ENCODE peak calls at places on chromosomes 16 and 17, in six cellular contexts. One of them, this sample, is unnamed.

GRCh38 chr17:4130715-4131114 is 12.1 kb downstream of the ZZEF1 start:
- DNase-seq in heart left ventricle: no peak
- DNase-seq in suprapubic skin: no peak
- DNase-seq in stomach: no peak
- DNase-seq in HCT116: no peak
- DNase-seq in sigmoid colon: peak
- DNase-seq in this sample: no peak

GRCh38 chr16:84663433-84664101 is 15.3 kb downstream of the KLHL36 start:
- DNase-seq in heart left ventricle: no peak
- DNase-seq in suprapubic skin: no peak
- DNase-seq in stomach: no peak
- DNase-seq in HCT116: no peak
- DNase-seq in sigmoid colon: no peak
- DNase-seq in this sample: peak

GRCh38 chr17:78724544-78724943 is 57.5 kb downstream of the CYTH1 start:
- DNase-seq in heart left ventricle: no peak
- DNase-seq in suprapubic skin: no peak
- DNase-seq in stomach: peak
- DNase-seq in HCT116: no peak
- DNase-seq in sigmoid colon: no peak
- DNase-seq in this sample: no peak

GRCh38 chr16:57628008-57628781 is at the start of gene ADGRG1:
- DNase-seq in heart left ventricle: peak
- DNase-seq in suprapubic skin: no peak
- DNase-seq in stomach: peak
- DNase-seq in HCT116: peak
- DNase-seq in sigmoid colon: peak
- DNase-seq in this sample: no peak

GRCh38 chr17:27239046-27239445 is 54.9 kb upstream of the WSB1 start:
- DNase-seq in heart left ventricle: no peak
- DNase-seq in suprapubic skin: no peak
- DNase-seq in stomach: no peak
- DNase-seq in HCT116: no peak
- DNase-seq in sigmoid colon: no peak
- DNase-seq in this sample: no peak

GRCh38 chr17:80501739-80502577 is 25.6 kb upstream of the NPTX1 start:
- DNase-seq in heart left ventricle: no peak
- DNase-seq in suprapubic skin: no peak
- DNase-seq in stomach: no peak
- DNase-seq in HCT116: no peak
- DNase-seq in sigmoid colon: peak
- DNase-seq in this sample: no peak

GRCh38 chr17:65158081-65158480 is 20.9 kb downstream of the RGS9 start:
- DNase-seq in heart left ventricle: no peak
- DNase-seq in suprapubic skin: no peak
- DNase-seq in stomach: no peak
- DNase-seq in HCT116: no peak
- DNase-seq in sigmoid colon: no peak
- DNase-seq in this sample: no peak

GRCh38 chr17:44928950-44929720 is 13.8 kb upstream of the GFAP start:
- DNase-seq in heart left ventricle: no peak
- DNase-seq in suprapubic skin: no peak
- DNase-seq in stomach: no peak
- DNase-seq in HCT116: no peak
- DNase-seq in sigmoid colon: peak
- DNase-seq in this sample: peak

GRCh38 chr17:5111402-5112204 is at the start of gene ZNF232:
- DNase-seq in heart left ventricle: peak
- DNase-seq in suprapubic skin: peak
- DNase-seq in stomach: peak
- DNase-seq in HCT116: peak
- DNase-seq in sigmoid colon: peak
- DNase-seq in this sample: peak

GRCh38 chr17:80513892-80514291 is 30.7 kb upstream of the RPTOR start:
- DNase-seq in heart left ventricle: no peak
- DNase-seq in suprapubic skin: no peak
- DNase-seq in stomach: no peak
- DNase-seq in HCT116: no peak
- DNase-seq in sigmoid colon: no peak
- DNase-seq in this sample: no peak

GRCh38 chr16:14304891-14305459 is 233.9 kb downstream of the MRTFB start:
- DNase-seq in heart left ventricle: no peak
- DNase-seq in suprapubic skin: no peak
- DNase-seq in stomach: no peak
- DNase-seq in HCT116: no peak
- DNase-seq in sigmoid colon: no peak
- DNase-seq in this sample: peak

GRCh38 chr17:10059684-10060211 is 138.7 kb downstream of the GAS7 start:
- DNase-seq in heart left ventricle: peak
- DNase-seq in suprapubic skin: peak
- DNase-seq in stomach: no peak
- DNase-seq in HCT116: no peak
- DNase-seq in sigmoid colon: no peak
- DNase-seq in this sample: no peak

GRCh38 chr16:3965306-3965705 is 84.8 kb upstream of the CREBBP start:
- DNase-seq in heart left ventricle: no peak
- DNase-seq in suprapubic skin: no peak
- DNase-seq in stomach: no peak
- DNase-seq in HCT116: no peak
- DNase-seq in sigmoid colon: no peak
- DNase-seq in this sample: no peak

GRCh38 chr17:9120471-9120870 is 99.2 kb downstream of the NTN1 start:
- DNase-seq in heart left ventricle: no peak
- DNase-seq in suprapubic skin: no peak
- DNase-seq in stomach: no peak
- DNase-seq in HCT116: peak
- DNase-seq in sigmoid colon: peak
- DNase-seq in this sample: no peak

GRCh38 chr16:1610841-1611653 is 825 bp downstream of the IFT140 start:
- DNase-seq in heart left ventricle: no peak
- DNase-seq in suprapubic skin: no peak
- DNase-seq in stomach: no peak
- DNase-seq in HCT116: no peak
- DNase-seq in sigmoid colon: no peak
- DNase-seq in this sample: no peak

GRCh38 chr16:78770353-78771091 is 671.1 kb downstream of the WWOX start:
- DNase-seq in heart left ventricle: peak
- DNase-seq in suprapubic skin: peak
- DNase-seq in stomach: peak
- DNase-seq in HCT116: no peak
- DNase-seq in sigmoid colon: peak
- DNase-seq in this sample: peak

GRCh38 chr16:66344533-66345145 is 21.9 kb upstream of the CDH5 start:
- DNase-seq in heart left ventricle: no peak
- DNase-seq in suprapubic skin: no peak
- DNase-seq in stomach: no peak
- DNase-seq in HCT116: no peak
- DNase-seq in sigmoid colon: no peak
- DNase-seq in this sample: peak

GRCh38 chr17:27153005-27153404 is 140.9 kb upstream of the WSB1 start:
- DNase-seq in heart left ventricle: no peak
- DNase-seq in suprapubic skin: peak
- DNase-seq in stomach: no peak
- DNase-seq in HCT116: no peak
- DNase-seq in sigmoid colon: no peak
- DNase-seq in this sample: peak

GRCh38 chr17:31663576-31663975 is 195.5 kb downstream of the COPRS start:
- DNase-seq in heart left ventricle: no peak
- DNase-seq in suprapubic skin: no peak
- DNase-seq in stomach: no peak
- DNase-seq in HCT116: peak
- DNase-seq in sigmoid colon: no peak
- DNase-seq in this sample: no peak

GRCh38 chr16:82360024-82360783 is 190.2 kb upstream of the MPHOSPH6 start:
- DNase-seq in heart left ventricle: no peak
- DNase-seq in suprapubic skin: no peak
- DNase-seq in stomach: no peak
- DNase-seq in HCT116: no peak
- DNase-seq in sigmoid colon: no peak
- DNase-seq in this sample: no peak

GRCh38 chr16:16015849-16016248 is 66.4 kb downstream of the ABCC1 start:
- DNase-seq in heart left ventricle: no peak
- DNase-seq in suprapubic skin: no peak
- DNase-seq in stomach: no peak
- DNase-seq in HCT116: no peak
- DNase-seq in sigmoid colon: no peak
- DNase-seq in this sample: no peak

DNA sequence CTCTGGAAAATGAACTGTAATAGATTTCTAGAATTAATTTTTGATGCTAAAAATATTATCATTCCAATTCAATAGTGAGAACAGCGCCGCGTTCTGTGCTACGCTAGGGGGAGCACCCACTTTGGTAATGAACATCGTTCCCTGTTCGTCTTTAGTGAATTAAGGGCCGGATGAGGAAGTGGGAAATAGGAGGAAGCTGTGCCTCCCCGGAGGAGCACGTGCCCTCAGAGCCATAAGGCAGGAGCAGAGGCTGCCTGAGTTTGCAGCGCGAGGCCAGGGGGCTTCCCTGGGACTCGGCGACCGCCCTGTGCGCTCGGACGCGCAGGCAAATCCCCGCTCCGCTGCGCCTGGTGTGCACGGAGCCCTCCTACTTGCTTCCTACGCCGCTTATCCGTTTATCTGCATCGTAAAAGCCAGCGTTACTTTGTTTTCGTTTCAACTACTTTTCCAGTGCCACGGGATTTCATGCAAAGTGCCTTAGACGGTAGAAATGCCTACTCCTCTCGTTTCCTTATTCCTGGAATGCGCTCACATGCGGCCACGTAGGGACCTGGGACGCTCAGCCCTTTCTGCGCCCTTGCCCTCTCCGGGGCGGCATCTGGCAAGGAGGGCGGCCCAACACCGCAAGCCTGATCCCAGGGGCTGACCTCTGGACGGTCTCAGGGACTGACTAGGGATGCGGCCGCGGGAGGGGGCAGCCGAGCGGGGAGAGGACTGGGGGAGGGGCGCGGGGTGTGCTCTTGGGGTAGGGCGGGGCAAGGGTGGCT is 76.4 kb downstream of the KCNJ12 start:
- DNase-seq in heart left ventricle: peak
- DNase-seq in suprapubic skin: no peak
- DNase-seq in stomach: peak
- DNase-seq in HCT116: peak
- DNase-seq in sigmoid colon: peak
- DNase-seq in this sample: peak
- H3K4me3 ChIP-seq in heart left ventricle: no peak
- H3K4me3 ChIP-seq in suprapubic skin: peak
- H3K4me3 ChIP-seq in stomach: peak
- H3K4me3 ChIP-seq in HCT116: no peak
- H3K4me3 ChIP-seq in sigmoid colon: peak
- H3K4me3 ChIP-seq in this sample: peak

GRCh38 chr16:69084301-69084700 is 21.2 kb upstream of the HAS3 start:
- DNase-seq in heart left ventricle: no peak
- DNase-seq in suprapubic skin: no peak
- DNase-seq in stomach: no peak
- DNase-seq in HCT116: no peak
- DNase-seq in sigmoid colon: no peak
- DNase-seq in this sample: no peak
- TF ChIP-seq CTCF in heart left ventricle: no peak
- TF ChIP-seq CTCF in suprapubic skin: no peak
- TF ChIP-seq CTCF in stomach: no peak
- TF ChIP-seq CTCF in HCT116: no peak
- TF ChIP-seq CTCF in sigmoid colon: no peak
- TF ChIP-seq CTCF in this sample: no peak

DNA sequence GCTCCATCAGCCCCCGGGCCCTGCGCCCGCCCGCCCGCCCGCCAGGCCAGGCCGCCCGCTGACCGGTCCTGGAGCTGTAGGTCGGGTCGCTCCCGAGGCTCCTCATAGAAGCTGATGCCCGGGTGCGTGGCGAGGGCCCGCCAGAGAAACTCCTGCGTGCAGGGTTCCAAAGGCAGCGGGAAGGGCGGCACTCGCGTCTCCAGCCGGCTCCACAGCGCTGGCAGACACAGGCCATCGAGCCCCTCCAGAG is 181 bp downstream of the GTF3C1 start:
- DNase-seq in heart left ventricle: no peak
- DNase-seq in suprapubic skin: no peak
- DNase-seq in stomach: no peak
- DNase-seq in HCT116: no peak
- DNase-seq in sigmoid colon: no peak
- DNase-seq in this sample: no peak
- TF ChIP-seq POLR2A in heart left ventricle: no peak
- TF ChIP-seq POLR2A in suprapubic skin: no peak
- TF ChIP-seq POLR2A in stomach: no peak
- TF ChIP-seq POLR2A in HCT116: peak
- TF ChIP-seq POLR2A in sigmoid colon: no peak
- TF ChIP-seq POLR2A in this sample: no peak

GRCh38 chr16:536746-537145 is 9.2 kb downstream of the CAPN15 start:
- DNase-seq in heart left ventricle: no peak
- DNase-seq in suprapubic skin: no peak
- DNase-seq in stomach: no peak
- DNase-seq in HCT116: no peak
- DNase-seq in sigmoid colon: no peak
- DNase-seq in this sample: no peak

GRCh38 chr16:535446-536405 is 8.2 kb downstream of the CAPN15 start:
- DNase-seq in heart left ventricle: no peak
- DNase-seq in suprapubic skin: peak
- DNase-seq in stomach: peak
- DNase-seq in HCT116: peak
- DNase-seq in sigmoid colon: no peak
- DNase-seq in this sample: no peak

GRCh38 chr16:539901-540530 is 12.5 kb downstream of the CAPN15 start:
- DNase-seq in heart left ventricle: no peak
- DNase-seq in suprapubic skin: no peak
- DNase-seq in stomach: no peak
- DNase-seq in HCT116: no peak
- DNase-seq in sigmoid colon: no peak
- DNase-seq in this sample: no peak

GRCh38 chr16:534856-535445 is 7.4 kb downstream of the CAPN15 start:
- DNase-seq in heart left ventricle: no peak
- DNase-seq in suprapubic skin: no peak
- DNase-seq in stomach: no peak
- DNase-seq in HCT116: no peak
- DNase-seq in sigmoid colon: no peak
- DNase-seq in this sample: no peak

DNA sequence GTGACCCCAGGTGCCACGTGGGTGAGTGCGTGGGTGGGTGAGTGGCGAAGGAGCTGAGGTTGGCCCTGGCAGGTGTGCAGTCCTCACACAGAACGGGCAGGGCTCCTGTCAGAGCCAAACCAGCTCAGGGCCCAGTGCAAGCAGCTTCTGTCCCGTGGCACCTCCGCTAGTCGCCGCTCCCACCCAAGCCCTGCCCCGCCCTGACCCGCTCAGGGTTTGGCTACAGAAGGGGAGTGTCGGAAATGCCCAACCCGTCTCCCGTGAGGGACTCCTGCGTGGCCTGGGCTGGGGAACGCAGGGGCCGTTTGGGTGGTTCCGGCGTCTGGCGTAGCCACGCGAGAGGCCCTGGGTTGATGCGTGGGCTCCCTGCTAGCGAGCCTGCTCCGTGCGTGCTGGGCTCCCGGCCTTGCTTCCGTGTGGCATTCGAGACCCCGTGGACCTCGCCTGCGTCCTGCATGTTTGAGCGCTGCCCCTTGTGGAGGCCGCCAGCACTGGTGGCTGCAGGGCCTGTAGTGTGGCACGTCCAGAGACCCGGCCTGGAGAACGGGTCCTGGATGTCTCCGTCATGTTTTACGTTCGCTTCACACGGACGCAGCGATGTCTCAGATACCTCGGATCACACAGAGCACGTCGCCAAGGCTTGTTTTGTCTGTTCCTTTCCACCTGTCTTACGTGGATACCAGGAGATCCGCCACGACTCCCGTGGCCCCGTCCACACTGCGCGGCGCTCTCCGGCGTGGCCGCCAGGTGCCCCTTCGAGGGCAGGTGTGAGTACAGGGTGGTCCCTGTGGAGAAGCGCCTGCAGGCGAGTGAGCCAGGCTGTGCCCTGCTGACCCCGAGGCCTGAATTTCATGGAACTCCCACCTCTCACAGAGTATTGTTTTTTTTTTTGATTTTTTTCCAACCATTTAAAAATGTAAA is 10.2 kb downstream of the CAPN15 start:
- DNase-seq in heart left ventricle: no peak
- DNase-seq in suprapubic skin: no peak
- DNase-seq in stomach: no peak
- DNase-seq in HCT116: no peak
- DNase-seq in sigmoid colon: no peak
- DNase-seq in this sample: no peak
- H3K4me3 ChIP-seq in heart left ventricle: no peak
- H3K4me3 ChIP-seq in suprapubic skin: no peak
- H3K4me3 ChIP-seq in stomach: no peak
- H3K4me3 ChIP-seq in HCT116: no peak
- H3K4me3 ChIP-seq in sigmoid colon: no peak
- H3K4me3 ChIP-seq in this sample: no peak

This sample was measured in spleen.